ENCODE peak calls at places on chromosomes 7 and 10, in four cellular contexts. One of them, this sample, is unnamed. For H4K20me1, the result is how much of the 10 kb centered on the place peaks cover.

GRCh38 chr10:121043124-121043849 is 192.1 kb downstream of the WDR11 start:
- DNase-seq in GM12878: no peak
- DNase-seq in IMR-90: no peak
- DNase-seq in OCI-LY7: no peak
- DNase-seq in this sample: no peak

GRCh38 chr7:73330772-73331171 is 2.8 kb downstream of the FKBP6 start:
- DNase-seq in GM12878: no peak
- DNase-seq in OCI-LY7: no peak
- DNase-seq in IMR-90: no peak
- DNase-seq in this sample: no peak

GRCh38 chr7:123070702-123071286 is 75.3 kb upstream of the TAS2R16 start:
- DNase-seq in GM12878: no peak
- DNase-seq in OCI-LY7: peak
- DNase-seq in IMR-90: no peak
- DNase-seq in this sample: no peak

GRCh38 chr10:123988694-123989093 is 97.1 kb upstream of the CPXM2 start:
- DNase-seq in GM12878: no peak
- DNase-seq in IMR-90: no peak
- DNase-seq in OCI-LY7: no peak
- DNase-seq in this sample: no peak

GRCh38 chr7:130351664-130352015 is 7.0 kb downstream of the CPA5 start:
- DNase-seq in IMR-90: no peak
- DNase-seq in OCI-LY7: no peak
- DNase-seq in GM12878: no peak
- DNase-seq in this sample: no peak

GRCh38 chr10:77163670-77164348 is 473.8 kb downstream of the KCNMA1 start:
- DNase-seq in IMR-90: peak
- DNase-seq in GM12878: no peak
- DNase-seq in OCI-LY7: no peak
- DNase-seq in this sample: no peak

GRCh38 chr7:99694201-99694911 is 14.6 kb upstream of the CYP3A5 start:
- DNase-seq in IMR-90: no peak
- DNase-seq in GM12878: no peak
- DNase-seq in OCI-LY7: no peak
- DNase-seq in this sample: no peak

GRCh38 chr7:124201768-124202349 is 169.0 kb upstream of the TMEM229A start:
- DNase-seq in GM12878: no peak
- DNase-seq in IMR-90: peak
- DNase-seq in OCI-LY7: no peak
- DNase-seq in this sample: no peak

GRCh38 chr7:12635830-12636229 is 51.6 kb upstream of the ARL4A start:
- DNase-seq in IMR-90: no peak
- DNase-seq in GM12878: peak
- DNase-seq in OCI-LY7: no peak
- DNase-seq in this sample: no peak

GRCh38 chr10:5960070-5960972 is 17.0 kb downstream of the IL15RA start:
- DNase-seq in IMR-90: peak
- DNase-seq in GM12878: no peak
- DNase-seq in OCI-LY7: no peak
- DNase-seq in this sample: no peak

GRCh38 chr7:22576941-22577927 is 77.2 kb upstream of the STEAP1B start:
- DNase-seq in GM12878: no peak
- DNase-seq in IMR-90: peak
- DNase-seq in OCI-LY7: no peak
- DNase-seq in this sample: no peak

GRCh38 chr7:112584290-112584689 is 103.5 kb downstream of the LSMEM1 start:
- DNase-seq in IMR-90: no peak
- DNase-seq in OCI-LY7: no peak
- DNase-seq in GM12878: no peak
- DNase-seq in this sample: no peak

GRCh38 chr10:97372233-97372875 is 28.8 kb downstream of the RRP12 start:
- DNase-seq in GM12878: no peak
- DNase-seq in OCI-LY7: no peak
- DNase-seq in IMR-90: no peak
- DNase-seq in this sample: no peak

GRCh38 chr7:156640949-156641485 is 443 bp downstream of the RNF32 start:
- DNase-seq in OCI-LY7: peak
- DNase-seq in GM12878: no peak
- DNase-seq in IMR-90: peak
- DNase-seq in this sample: no peak

GRCh38 chr7:128167316-128167691 is 73.8 kb upstream of the LEP start:
- DNase-seq in GM12878: no peak
- DNase-seq in OCI-LY7: no peak
- DNase-seq in IMR-90: peak
- DNase-seq in this sample: no peak

GRCh38 chr10:125836746-125837145 is 13.4 kb downstream of the BCCIP start:
- DNase-seq in IMR-90: no peak
- DNase-seq in OCI-LY7: no peak
- DNase-seq in GM12878: no peak
- DNase-seq in this sample: no peak

DNA sequence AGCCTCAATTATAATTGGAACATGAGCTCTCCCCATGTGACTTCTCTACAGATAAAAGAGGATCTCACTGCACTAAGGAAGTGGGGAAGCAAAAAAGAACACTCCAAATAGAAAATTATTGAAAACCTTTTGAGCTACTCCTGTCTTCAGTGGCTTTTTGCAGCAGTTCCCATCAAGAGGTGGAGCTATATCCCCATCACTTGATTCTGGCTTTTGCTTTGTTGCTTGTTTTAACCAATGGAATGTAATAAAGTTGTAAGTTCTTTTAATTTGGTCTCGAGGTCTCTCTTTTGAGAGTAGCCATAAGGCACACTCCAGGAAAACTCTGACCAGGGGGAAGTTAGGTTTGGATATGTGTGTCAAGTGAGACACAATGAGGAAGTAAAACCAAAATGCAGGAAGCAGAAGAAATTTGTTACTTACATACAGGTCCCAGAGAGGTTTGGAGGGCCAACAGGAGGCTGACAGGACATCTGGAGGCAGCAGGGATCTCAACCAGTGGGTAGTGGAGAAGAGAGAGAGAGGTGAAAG is 569.4 kb downstream of the HTR7 start:
- DNase-seq in OCI-LY7: no peak
- DNase-seq in GM12878: no peak
- DNase-seq in IMR-90: peak
- DNase-seq in this sample: no peak
- H3K27ac ChIP-seq in OCI-LY7: no peak
- H3K27ac ChIP-seq in GM12878: no peak
- H3K27ac ChIP-seq in IMR-90: no peak
- H3K27ac ChIP-seq in this sample: no peak

GRCh38 chr10:71641986-71642385 is 77.6 kb downstream of the C10orf105 start:
- DNase-seq in GM12878: no peak
- DNase-seq in IMR-90: no peak
- DNase-seq in OCI-LY7: no peak
- DNase-seq in this sample: no peak

GRCh38 chr10:71646592-71647292 is 72.8 kb downstream of the C10orf105 start:
- DNase-seq in IMR-90: no peak
- DNase-seq in GM12878: no peak
- DNase-seq in OCI-LY7: no peak
- DNase-seq in this sample: no peak

GRCh38 chr10:71646051-71646450 is 73.5 kb downstream of the C10orf105 start:
- DNase-seq in IMR-90: no peak
- DNase-seq in GM12878: no peak
- DNase-seq in OCI-LY7: no peak
- DNase-seq in this sample: no peak

GRCh38 chr10:71643904-71644303 is 75.7 kb downstream of the C10orf105 start:
- DNase-seq in GM12878: no peak
- DNase-seq in IMR-90: no peak
- DNase-seq in OCI-LY7: peak
- DNase-seq in this sample: no peak

DNA sequence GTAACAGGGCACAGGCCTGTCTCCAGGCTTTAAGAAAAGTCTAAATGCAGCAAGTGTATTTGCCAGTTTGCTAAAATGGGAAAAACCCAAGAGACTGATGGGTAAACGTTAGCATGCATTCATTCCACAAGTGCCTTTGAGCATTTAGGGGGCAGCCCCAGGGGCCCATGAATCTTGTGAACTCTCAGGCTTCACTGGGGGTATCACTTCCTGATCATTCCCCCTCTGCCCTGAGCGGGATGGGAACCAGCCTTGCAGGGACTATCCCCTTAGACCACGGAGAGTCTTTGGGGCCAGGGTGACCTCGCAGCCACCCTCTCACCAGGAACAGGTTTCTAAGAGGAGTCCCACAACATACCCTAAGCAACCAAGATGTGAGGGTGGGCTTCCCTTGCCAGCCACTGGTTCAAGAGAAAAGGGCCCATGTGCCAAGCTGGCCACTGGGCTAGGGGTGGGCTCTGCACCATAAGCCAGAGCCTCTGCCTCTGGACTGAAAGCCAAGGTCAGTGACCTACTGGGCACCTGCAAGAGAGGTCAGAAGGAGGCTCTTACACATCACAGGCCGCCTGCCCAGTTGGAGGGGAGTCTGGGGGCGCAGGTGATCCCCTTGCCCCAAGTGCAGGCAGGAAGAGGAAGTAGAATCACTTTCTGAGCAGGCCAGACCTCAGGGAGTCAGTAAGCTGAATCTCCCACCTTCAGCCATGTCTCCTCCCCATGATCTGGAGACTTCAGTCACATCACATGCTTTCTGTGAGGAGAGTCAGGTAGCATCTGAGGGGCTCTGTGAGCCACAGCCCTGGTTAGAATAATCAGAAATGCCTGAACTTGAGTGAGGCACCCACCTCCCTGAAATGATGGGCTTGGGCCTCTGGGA is 75.0 kb downstream of the C10orf105 start:
- DNase-seq in GM12878: peak
- DNase-seq in IMR-90: no peak
- DNase-seq in OCI-LY7: no peak
- DNase-seq in this sample: no peak
- H4K20me1 ChIP-seq in GM12878: under half
- H4K20me1 ChIP-seq in IMR-90: under half
- H4K20me1 ChIP-seq in OCI-LY7: under half
- H4K20me1 ChIP-seq in this sample: under half

GRCh38 chr10:14241196-14241595 is 89.5 kb downstream of the FRMD4A start:
- DNase-seq in IMR-90: no peak
- DNase-seq in OCI-LY7: no peak
- DNase-seq in GM12878: no peak
- DNase-seq in this sample: no peak
- H3K27ac ChIP-seq in IMR-90: no peak
- H3K27ac ChIP-seq in OCI-LY7: no peak
- H3K27ac ChIP-seq in GM12878: no peak
- H3K27ac ChIP-seq in this sample: no peak

GRCh38 chr10:117449636-117450035 is 74.4 kb upstream of the PDZD8 start:
- DNase-seq in IMR-90: no peak
- DNase-seq in OCI-LY7: no peak
- DNase-seq in GM12878: no peak
- DNase-seq in this sample: no peak
- H4K20me1 ChIP-seq in IMR-90: under half
- H4K20me1 ChIP-seq in OCI-LY7: under half
- H4K20me1 ChIP-seq in GM12878: under half
- H4K20me1 ChIP-seq in this sample: under half

GRCh38 chr7:103114576-103115008 is 34.3 kb downstream of the NAPEPLD start:
- DNase-seq in OCI-LY7: no peak
- DNase-seq in GM12878: no peak
- DNase-seq in IMR-90: no peak
- DNase-seq in this sample: no peak

GRCh38 chr7:103119791-103120291 is 29.1 kb downstream of the NAPEPLD start:
- DNase-seq in OCI-LY7: no peak
- DNase-seq in IMR-90: no peak
- DNase-seq in GM12878: no peak
- DNase-seq in this sample: no peak

GRCh38 chr7:103117465-103117864 is 31.4 kb downstream of the NAPEPLD start:
- DNase-seq in IMR-90: no peak
- DNase-seq in GM12878: no peak
- DNase-seq in OCI-LY7: no peak
- DNase-seq in this sample: no peak

GRCh38 chr7:103117016-103117415 is 31.9 kb downstream of the NAPEPLD start:
- DNase-seq in OCI-LY7: no peak
- DNase-seq in GM12878: no peak
- DNase-seq in IMR-90: no peak
- DNase-seq in this sample: no peak

DNA sequence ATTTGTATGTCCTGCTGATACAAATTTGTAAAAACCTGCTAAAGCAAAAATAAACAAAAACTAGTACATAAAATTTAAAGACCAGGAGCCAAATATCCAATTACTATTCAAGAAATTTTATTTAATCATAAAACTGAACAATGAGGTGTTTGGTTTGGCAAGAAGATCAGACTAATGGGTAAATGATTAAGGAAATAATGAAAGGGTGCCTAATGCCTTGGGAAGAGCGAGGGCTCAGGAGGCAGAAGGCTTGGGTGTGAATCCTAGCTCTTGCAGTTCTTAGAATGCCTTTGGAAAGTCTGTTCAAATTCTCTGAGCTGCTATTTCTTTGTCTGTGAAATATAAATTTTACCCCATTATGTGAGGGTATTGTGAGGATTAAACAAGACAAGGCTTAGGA is 32.4 kb downstream of the NAPEPLD start:
- DNase-seq in OCI-LY7: no peak
- DNase-seq in IMR-90: no peak
- DNase-seq in GM12878: no peak
- DNase-seq in this sample: no peak
- H3K27ac ChIP-seq in OCI-LY7: no peak
- H3K27ac ChIP-seq in IMR-90: no peak
- H3K27ac ChIP-seq in GM12878: no peak
- H3K27ac ChIP-seq in this sample: no peak

DNA sequence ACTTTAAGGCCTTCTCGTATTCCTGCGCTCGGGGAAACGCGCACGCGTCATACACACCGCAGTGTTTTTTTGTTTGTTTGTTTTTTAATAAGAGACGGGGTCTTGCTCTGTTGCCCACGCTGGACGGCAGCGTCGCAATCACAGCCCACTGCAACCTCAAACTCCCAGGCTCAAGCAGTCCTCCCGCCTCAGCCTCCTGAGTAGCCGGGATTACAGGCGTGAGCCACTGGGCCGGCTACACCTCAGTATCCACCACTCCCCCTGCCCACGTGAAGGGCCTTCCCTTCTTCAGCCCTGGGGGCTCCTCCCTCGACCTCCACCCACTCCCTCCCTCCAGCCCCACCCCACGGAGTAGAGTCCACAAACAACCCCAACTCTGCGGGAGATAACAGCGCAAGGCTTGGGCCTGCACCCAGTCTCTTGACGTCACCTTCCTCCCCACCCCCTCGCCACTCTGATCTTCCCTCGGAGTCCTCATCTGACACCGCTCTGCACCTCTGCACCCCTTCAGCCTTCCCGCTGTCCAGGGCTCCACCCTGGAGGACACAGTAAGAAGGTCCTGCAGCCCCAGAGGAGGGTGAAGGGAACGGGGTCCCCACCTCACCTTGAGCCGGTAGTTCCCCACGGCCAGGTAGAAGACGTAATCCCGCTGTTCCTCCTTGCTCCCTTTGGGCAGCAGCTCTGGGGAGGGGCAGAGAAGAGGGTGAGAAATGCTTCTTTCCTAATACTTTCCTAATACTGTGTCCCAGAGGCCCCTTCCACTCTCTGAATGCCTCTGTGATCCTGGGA is 2.8 kb upstream of the CLDN15 start:
- DNase-seq in OCI-LY7: no peak
- DNase-seq in IMR-90: no peak
- DNase-seq in GM12878: no peak
- DNase-seq in this sample: no peak
- H4K20me1 ChIP-seq in OCI-LY7: under half
- H4K20me1 ChIP-seq in IMR-90: under half
- H4K20me1 ChIP-seq in GM12878: under half
- H4K20me1 ChIP-seq in this sample: under half